ENCODE peak calls at places on chromosomes 13 and 19, in nine cellular contexts. One of them, this sample, is unnamed. For H3K36me3, the result is how much of the 10 kb centered on the place peaks cover.

GRCh38 chr19:35006999-35007365 is 6.9 kb downstream of the GRAMD1A start:
- DNase-seq in breast epithelium: no peak
- DNase-seq in heart right ventricle: no peak
- DNase-seq in CD4-positive, alpha-beta memory T cell: no peak
- DNase-seq in SK-N-SH: no peak
- DNase-seq in tibial artery: no peak
- DNase-seq in body of pancreas: no peak
- DNase-seq in cardiac muscle cell: no peak
- DNase-seq in lung: no peak
- DNase-seq in this sample: no peak

GRCh38 chr19:35731353-35731752 is 10.9 kb downstream of the IGFLR1 start:
- DNase-seq in breast epithelium: no peak
- DNase-seq in heart right ventricle: no peak
- DNase-seq in CD4-positive, alpha-beta memory T cell: no peak
- DNase-seq in SK-N-SH: no peak
- DNase-seq in tibial artery: no peak
- DNase-seq in body of pancreas: no peak
- DNase-seq in cardiac muscle cell: no peak
- DNase-seq in lung: no peak
- DNase-seq in this sample: no peak

GRCh38 chr19:246551-246950 is 44.7 kb downstream of the PLPP2 start:
- DNase-seq in breast epithelium: no peak
- DNase-seq in heart right ventricle: no peak
- DNase-seq in CD4-positive, alpha-beta memory T cell: no peak
- DNase-seq in SK-N-SH: peak
- DNase-seq in tibial artery: no peak
- DNase-seq in body of pancreas: peak
- DNase-seq in cardiac muscle cell: no peak
- DNase-seq in lung: no peak
- DNase-seq in this sample: peak

GRCh38 chr19:46713781-46714522 is 3.0 kb downstream of the PRKD2 start:
- DNase-seq in breast epithelium: peak
- DNase-seq in heart right ventricle: peak
- DNase-seq in CD4-positive, alpha-beta memory T cell: peak
- DNase-seq in SK-N-SH: peak
- DNase-seq in tibial artery: peak
- DNase-seq in body of pancreas: peak
- DNase-seq in cardiac muscle cell: peak
- DNase-seq in lung: peak
- DNase-seq in this sample: peak

GRCh38 chr13:68851026-68851425 is 1256.6 kb upstream of the ATXN8OS start:
- DNase-seq in breast epithelium: no peak
- DNase-seq in heart right ventricle: no peak
- DNase-seq in CD4-positive, alpha-beta memory T cell: no peak
- DNase-seq in SK-N-SH: no peak
- DNase-seq in tibial artery: no peak
- DNase-seq in body of pancreas: no peak
- DNase-seq in cardiac muscle cell: no peak
- DNase-seq in lung: no peak
- DNase-seq in this sample: no peak

GRCh38 chr19:14361824-14362223 is 19.4 kb upstream of the ADGRE5 start:
- DNase-seq in breast epithelium: no peak
- DNase-seq in heart right ventricle: no peak
- DNase-seq in CD4-positive, alpha-beta memory T cell: peak
- DNase-seq in SK-N-SH: peak
- DNase-seq in tibial artery: no peak
- DNase-seq in body of pancreas: no peak
- DNase-seq in cardiac muscle cell: peak
- DNase-seq in lung: no peak
- DNase-seq in this sample: no peak

GRCh38 chr13:109665781-109666249 is 120.6 kb downstream of the IRS2 start:
- DNase-seq in breast epithelium: no peak
- DNase-seq in heart right ventricle: no peak
- DNase-seq in CD4-positive, alpha-beta memory T cell: no peak
- DNase-seq in SK-N-SH: no peak
- DNase-seq in tibial artery: no peak
- DNase-seq in body of pancreas: no peak
- DNase-seq in cardiac muscle cell: no peak
- DNase-seq in lung: no peak
- DNase-seq in this sample: no peak

GRCh38 chr19:2123682-2124387 is 27.1 kb downstream of the IZUMO4 start:
- DNase-seq in breast epithelium: no peak
- DNase-seq in heart right ventricle: no peak
- DNase-seq in CD4-positive, alpha-beta memory T cell: no peak
- DNase-seq in SK-N-SH: no peak
- DNase-seq in tibial artery: no peak
- DNase-seq in body of pancreas: no peak
- DNase-seq in cardiac muscle cell: peak
- DNase-seq in lung: no peak
- DNase-seq in this sample: peak

GRCh38 chr13:100983111-100983510 is 308.5 kb upstream of the TMTC4 start:
- DNase-seq in breast epithelium: no peak
- DNase-seq in heart right ventricle: no peak
- DNase-seq in CD4-positive, alpha-beta memory T cell: no peak
- DNase-seq in SK-N-SH: no peak
- DNase-seq in tibial artery: no peak
- DNase-seq in body of pancreas: no peak
- DNase-seq in cardiac muscle cell: no peak
- DNase-seq in lung: no peak
- DNase-seq in this sample: no peak

GRCh38 chr19:41929536-41930071 is 1.4 kb upstream of the ERFL start:
- DNase-seq in breast epithelium: no peak
- DNase-seq in heart right ventricle: no peak
- DNase-seq in CD4-positive, alpha-beta memory T cell: no peak
- DNase-seq in SK-N-SH: no peak
- DNase-seq in tibial artery: no peak
- DNase-seq in body of pancreas: no peak
- DNase-seq in cardiac muscle cell: no peak
- DNase-seq in lung: no peak
- DNase-seq in this sample: no peak

GRCh38 chr13:59680429-59681024 is 483.2 kb downstream of the DIAPH3 start:
- DNase-seq in breast epithelium: no peak
- DNase-seq in heart right ventricle: no peak
- DNase-seq in CD4-positive, alpha-beta memory T cell: no peak
- DNase-seq in SK-N-SH: no peak
- DNase-seq in tibial artery: no peak
- DNase-seq in body of pancreas: no peak
- DNase-seq in cardiac muscle cell: peak
- DNase-seq in lung: no peak
- DNase-seq in this sample: no peak

GRCh38 chr19:6464070-6464873 is at the start of gene CRB3:
- DNase-seq in breast epithelium: peak
- DNase-seq in heart right ventricle: no peak
- DNase-seq in CD4-positive, alpha-beta memory T cell: peak
- DNase-seq in SK-N-SH: no peak
- DNase-seq in tibial artery: no peak
- DNase-seq in body of pancreas: peak
- DNase-seq in cardiac muscle cell: no peak
- DNase-seq in lung: peak
- DNase-seq in this sample: no peak

GRCh38 chr19:49881186-49881585 is 3.7 kb downstream of the TBC1D17 start:
- DNase-seq in breast epithelium: no peak
- DNase-seq in heart right ventricle: no peak
- DNase-seq in CD4-positive, alpha-beta memory T cell: no peak
- DNase-seq in SK-N-SH: no peak
- DNase-seq in tibial artery: no peak
- DNase-seq in body of pancreas: no peak
- DNase-seq in cardiac muscle cell: no peak
- DNase-seq in lung: no peak
- DNase-seq in this sample: no peak

GRCh38 chr19:49882643-49883042 is 5.1 kb downstream of the TBC1D17 start:
- DNase-seq in breast epithelium: no peak
- DNase-seq in heart right ventricle: no peak
- DNase-seq in CD4-positive, alpha-beta memory T cell: no peak
- DNase-seq in SK-N-SH: no peak
- DNase-seq in tibial artery: no peak
- DNase-seq in body of pancreas: no peak
- DNase-seq in cardiac muscle cell: no peak
- DNase-seq in lung: no peak
- DNase-seq in this sample: no peak

GRCh38 chr19:49880162-49880869 is 2.8 kb downstream of the TBC1D17 start:
- DNase-seq in breast epithelium: no peak
- DNase-seq in heart right ventricle: no peak
- DNase-seq in CD4-positive, alpha-beta memory T cell: no peak
- DNase-seq in SK-N-SH: no peak
- DNase-seq in tibial artery: no peak
- DNase-seq in body of pancreas: no peak
- DNase-seq in cardiac muscle cell: no peak
- DNase-seq in lung: no peak
- DNase-seq in this sample: no peak

GRCh38 chr19:49883094-49883493 is 5.6 kb downstream of the TBC1D17 start:
- DNase-seq in breast epithelium: no peak
- DNase-seq in heart right ventricle: no peak
- DNase-seq in CD4-positive, alpha-beta memory T cell: no peak
- DNase-seq in SK-N-SH: no peak
- DNase-seq in tibial artery: no peak
- DNase-seq in body of pancreas: no peak
- DNase-seq in cardiac muscle cell: no peak
- DNase-seq in lung: no peak
- DNase-seq in this sample: no peak

DNA sequence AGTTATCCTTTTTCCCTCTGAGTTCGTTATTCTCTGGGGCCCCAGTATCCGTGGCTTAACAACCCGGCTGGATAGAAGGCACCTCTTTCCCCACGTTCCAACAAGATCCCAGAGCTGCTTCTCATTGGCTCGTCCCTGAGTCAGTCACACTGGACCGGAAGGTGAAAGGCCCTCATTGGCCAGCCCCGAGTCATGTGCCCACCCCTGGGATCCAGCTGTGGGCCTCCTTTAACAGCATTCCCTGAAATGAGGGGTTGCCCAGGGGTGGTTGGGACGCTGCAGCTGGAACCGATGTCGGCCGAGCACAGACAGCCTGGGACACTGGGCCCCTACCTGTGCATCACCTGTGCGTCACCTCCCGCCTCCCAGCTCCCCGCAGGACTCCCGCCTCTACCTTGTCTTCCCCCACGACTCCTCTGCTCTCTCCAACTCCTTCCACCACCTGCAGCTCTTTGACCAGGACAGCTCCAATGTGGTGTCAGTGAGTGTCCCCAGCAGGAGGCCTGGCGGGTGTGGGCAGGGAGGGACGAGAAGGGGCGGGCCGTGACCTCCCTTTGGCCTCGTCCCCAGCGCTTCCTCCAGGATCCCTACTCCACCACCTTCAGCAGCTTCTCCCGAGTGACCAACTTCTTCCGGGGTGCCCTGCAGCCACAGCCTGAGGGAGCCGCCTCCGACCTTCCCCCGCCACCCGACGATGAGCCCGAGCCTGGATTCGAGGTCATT is 4.3 kb downstream of the TBC1D17 start:
- DNase-seq in breast epithelium: no peak
- DNase-seq in heart right ventricle: no peak
- DNase-seq in CD4-positive, alpha-beta memory T cell: peak
- DNase-seq in SK-N-SH: peak
- DNase-seq in tibial artery: no peak
- DNase-seq in body of pancreas: no peak
- DNase-seq in cardiac muscle cell: no peak
- DNase-seq in lung: no peak
- DNase-seq in this sample: no peak
- H3K36me3 ChIP-seq in breast epithelium: under half
- H3K36me3 ChIP-seq in heart right ventricle: under half
- H3K36me3 ChIP-seq in CD4-positive, alpha-beta memory T cell: half or more
- H3K36me3 ChIP-seq in SK-N-SH: half or more
- H3K36me3 ChIP-seq in tibial artery: half or more
- H3K36me3 ChIP-seq in body of pancreas: under half
- H3K36me3 ChIP-seq in cardiac muscle cell: under half
- H3K36me3 ChIP-seq in lung: half or more
- H3K36me3 ChIP-seq in this sample: under half

DNA sequence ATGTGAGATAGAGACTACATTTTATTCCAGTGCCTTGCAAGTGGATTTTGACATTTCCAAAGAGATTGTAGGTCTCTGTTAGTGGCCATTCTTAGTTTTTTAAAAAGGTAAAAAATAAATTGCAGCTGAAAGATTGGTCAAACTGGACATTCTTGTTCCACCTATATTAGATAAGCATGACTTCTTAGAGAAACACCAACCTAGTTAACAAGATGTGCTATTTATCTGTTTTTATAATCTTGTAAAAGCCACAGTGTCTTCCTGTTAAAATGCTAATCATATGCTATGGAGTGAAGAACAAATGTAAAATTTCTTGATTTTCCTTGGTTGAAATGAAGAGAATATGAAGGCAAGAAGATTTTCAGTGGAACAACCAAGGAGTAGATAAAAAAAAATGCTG is 33.4 kb upstream of the GPR183 start:
- DNase-seq in breast epithelium: no peak
- DNase-seq in heart right ventricle: no peak
- DNase-seq in CD4-positive, alpha-beta memory T cell: no peak
- DNase-seq in SK-N-SH: no peak
- DNase-seq in tibial artery: no peak
- DNase-seq in body of pancreas: no peak
- DNase-seq in cardiac muscle cell: no peak
- DNase-seq in lung: no peak
- DNase-seq in this sample: no peak
- H3K36me3 ChIP-seq in breast epithelium: under half
- H3K36me3 ChIP-seq in heart right ventricle: under half
- H3K36me3 ChIP-seq in CD4-positive, alpha-beta memory T cell: under half
- H3K36me3 ChIP-seq in SK-N-SH: under half
- H3K36me3 ChIP-seq in tibial artery: half or more
- H3K36me3 ChIP-seq in body of pancreas: under half
- H3K36me3 ChIP-seq in cardiac muscle cell: under half
- H3K36me3 ChIP-seq in lung: under half
- H3K36me3 ChIP-seq in this sample: under half

DNA sequence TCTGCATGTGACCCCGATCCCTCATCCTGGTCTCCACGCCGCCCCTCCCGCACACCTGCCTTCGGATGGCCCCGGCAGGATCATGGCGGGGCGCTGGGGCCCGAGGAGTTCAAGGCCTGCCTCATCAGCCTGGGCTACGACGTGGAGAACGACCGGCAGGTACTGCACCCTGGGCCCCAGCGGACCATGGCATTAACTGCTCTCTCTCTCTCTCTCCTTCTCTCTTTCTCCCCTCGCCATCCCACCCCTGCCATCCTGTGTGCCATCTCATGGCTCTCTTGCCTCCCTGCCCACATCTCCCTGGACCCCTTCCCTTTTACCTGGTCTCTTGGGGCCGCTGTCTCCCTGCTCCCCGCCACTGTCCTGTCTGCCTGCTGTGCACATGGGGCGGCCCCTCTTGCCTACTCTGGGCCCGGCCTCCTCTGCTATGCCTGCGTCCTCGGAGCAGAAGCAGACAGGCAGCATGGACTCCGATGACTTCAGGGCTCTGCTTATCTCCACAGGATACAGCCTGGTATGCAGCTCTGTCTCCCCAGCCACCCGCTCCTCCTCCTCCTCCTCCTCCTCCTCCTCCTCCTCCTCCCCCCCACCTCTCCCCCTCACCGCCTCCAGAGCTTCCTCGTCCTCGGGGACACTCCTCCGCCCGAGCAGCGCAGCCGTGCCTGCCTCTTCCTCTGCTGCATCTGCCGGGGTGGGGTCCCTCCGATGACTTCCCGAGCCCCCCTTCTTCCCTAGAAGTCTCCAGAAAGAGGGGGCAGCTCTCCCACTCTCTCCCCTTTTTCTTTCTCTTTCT is 16.2 kb downstream of the CAPN12 start:
- DNase-seq in breast epithelium: no peak
- DNase-seq in heart right ventricle: peak
- DNase-seq in CD4-positive, alpha-beta memory T cell: no peak
- DNase-seq in SK-N-SH: no peak
- DNase-seq in tibial artery: no peak
- DNase-seq in body of pancreas: no peak
- DNase-seq in cardiac muscle cell: no peak
- DNase-seq in lung: no peak
- DNase-seq in this sample: no peak
- H3K36me3 ChIP-seq in breast epithelium: under half
- H3K36me3 ChIP-seq in heart right ventricle: under half
- H3K36me3 ChIP-seq in CD4-positive, alpha-beta memory T cell: under half
- H3K36me3 ChIP-seq in SK-N-SH: half or more
- H3K36me3 ChIP-seq in tibial artery: half or more
- H3K36me3 ChIP-seq in body of pancreas: under half
- H3K36me3 ChIP-seq in cardiac muscle cell: under half
- H3K36me3 ChIP-seq in lung: half or more
- H3K36me3 ChIP-seq in this sample: under half

GRCh38 chr19:50249636-50250035 is 46.2 kb downstream of the MYH14 start:
- DNase-seq in breast epithelium: no peak
- DNase-seq in heart right ventricle: no peak
- DNase-seq in CD4-positive, alpha-beta memory T cell: no peak
- DNase-seq in SK-N-SH: no peak
- DNase-seq in tibial artery: no peak
- DNase-seq in body of pancreas: no peak
- DNase-seq in cardiac muscle cell: no peak
- DNase-seq in lung: no peak
- DNase-seq in this sample: no peak
- H3K36me3 ChIP-seq in breast epithelium: under half
- H3K36me3 ChIP-seq in heart right ventricle: under half
- H3K36me3 ChIP-seq in CD4-positive, alpha-beta memory T cell: under half
- H3K36me3 ChIP-seq in SK-N-SH: under half
- H3K36me3 ChIP-seq in tibial artery: under half
- H3K36me3 ChIP-seq in body of pancreas: under half
- H3K36me3 ChIP-seq in cardiac muscle cell: under half
- H3K36me3 ChIP-seq in lung: under half
- H3K36me3 ChIP-seq in this sample: under half